ENCODE peak calls at places on chromosomes 1 and 21, in nine cellular contexts. One of them, this sample, is unnamed.

GRCh38 chr1:41358152-41358937 is 2.9 kb upstream of the FOXO6 start:
- DNase-seq in NCI-H748 treated with DMSO at 0.1 percent for 48 hours: no peak
- DNase-seq in body of pancreas: no peak
- DNase-seq in SK-N-DZ: no peak
- DNase-seq in RPMI8226: no peak
- DNase-seq in choroid plexus epithelial cell: no peak
- DNase-seq in left cardiac atrium: peak
- DNase-seq in psoas muscle: peak
- DNase-seq in hepatic stellate cell: peak
- DNase-seq in this sample: no peak

GRCh38 chr1:156154317-156154749 is 948 bp downstream of the SEMA4A start:
- DNase-seq in NCI-H748 treated with DMSO at 0.1 percent for 48 hours: no peak
- DNase-seq in body of pancreas: peak
- DNase-seq in SK-N-DZ: no peak
- DNase-seq in RPMI8226: no peak
- DNase-seq in choroid plexus epithelial cell: no peak
- DNase-seq in left cardiac atrium: no peak
- DNase-seq in psoas muscle: peak
- DNase-seq in hepatic stellate cell: no peak
- DNase-seq in this sample: no peak

GRCh38 chr1:218365600-218365999 is 20.5 kb downstream of the TGFB2 start:
- DNase-seq in NCI-H748 treated with DMSO at 0.1 percent for 48 hours: no peak
- DNase-seq in body of pancreas: no peak
- DNase-seq in SK-N-DZ: no peak
- DNase-seq in RPMI8226: no peak
- DNase-seq in choroid plexus epithelial cell: peak
- DNase-seq in left cardiac atrium: peak
- DNase-seq in psoas muscle: peak
- DNase-seq in hepatic stellate cell: no peak
- DNase-seq in this sample: no peak

GRCh38 chr1:204589409-204590038 is 73.3 kb downstream of the MDM4 start:
- DNase-seq in NCI-H748 treated with DMSO at 0.1 percent for 48 hours: no peak
- DNase-seq in body of pancreas: no peak
- DNase-seq in SK-N-DZ: no peak
- DNase-seq in RPMI8226: no peak
- DNase-seq in choroid plexus epithelial cell: no peak
- DNase-seq in left cardiac atrium: no peak
- DNase-seq in psoas muscle: no peak
- DNase-seq in hepatic stellate cell: peak
- DNase-seq in this sample: no peak

GRCh38 chr1:224183591-224184312 is 712 bp downstream of the DEGS1 start:
- DNase-seq in NCI-H748 treated with DMSO at 0.1 percent for 48 hours: no peak
- DNase-seq in body of pancreas: peak
- DNase-seq in SK-N-DZ: peak
- DNase-seq in RPMI8226: peak
- DNase-seq in choroid plexus epithelial cell: peak
- DNase-seq in left cardiac atrium: peak
- DNase-seq in psoas muscle: peak
- DNase-seq in hepatic stellate cell: peak
- DNase-seq in this sample: peak

GRCh38 chr1:155591770-155592169 is 18.2 kb upstream of the MSTO1 start:
- DNase-seq in NCI-H748 treated with DMSO at 0.1 percent for 48 hours: peak
- DNase-seq in body of pancreas: peak
- DNase-seq in SK-N-DZ: peak
- DNase-seq in RPMI8226: peak
- DNase-seq in choroid plexus epithelial cell: peak
- DNase-seq in left cardiac atrium: no peak
- DNase-seq in psoas muscle: no peak
- DNase-seq in hepatic stellate cell: peak
- DNase-seq in this sample: no peak

GRCh38 chr1:100597784-100598183 is 59.8 kb downstream of the GPR88 start:
- DNase-seq in NCI-H748 treated with DMSO at 0.1 percent for 48 hours: no peak
- DNase-seq in body of pancreas: no peak
- DNase-seq in SK-N-DZ: no peak
- DNase-seq in RPMI8226: no peak
- DNase-seq in choroid plexus epithelial cell: peak
- DNase-seq in left cardiac atrium: no peak
- DNase-seq in psoas muscle: no peak
- DNase-seq in hepatic stellate cell: no peak
- DNase-seq in this sample: no peak

GRCh38 chr1:68174173-68175113 is 57.9 kb downstream of the WLS start:
- DNase-seq in NCI-H748 treated with DMSO at 0.1 percent for 48 hours: peak
- DNase-seq in body of pancreas: peak
- DNase-seq in SK-N-DZ: no peak
- DNase-seq in RPMI8226: peak
- DNase-seq in choroid plexus epithelial cell: peak
- DNase-seq in left cardiac atrium: peak
- DNase-seq in psoas muscle: peak
- DNase-seq in hepatic stellate cell: peak
- DNase-seq in this sample: no peak

GRCh38 chr1:8059161-8059622 is 33.1 kb upstream of the ERRFI1 start:
- DNase-seq in NCI-H748 treated with DMSO at 0.1 percent for 48 hours: no peak
- DNase-seq in body of pancreas: no peak
- DNase-seq in SK-N-DZ: no peak
- DNase-seq in RPMI8226: no peak
- DNase-seq in choroid plexus epithelial cell: peak
- DNase-seq in left cardiac atrium: no peak
- DNase-seq in psoas muscle: no peak
- DNase-seq in hepatic stellate cell: peak
- DNase-seq in this sample: no peak

GRCh38 chr1:91557039-91557690 is 56.5 kb downstream of the CDC7 start:
- DNase-seq in NCI-H748 treated with DMSO at 0.1 percent for 48 hours: no peak
- DNase-seq in body of pancreas: no peak
- DNase-seq in SK-N-DZ: no peak
- DNase-seq in RPMI8226: no peak
- DNase-seq in choroid plexus epithelial cell: no peak
- DNase-seq in left cardiac atrium: no peak
- DNase-seq in psoas muscle: no peak
- DNase-seq in hepatic stellate cell: no peak
- DNase-seq in this sample: no peak

GRCh38 chr1:2435091-2435490 is 22.7 kb upstream of the PEX10 start:
- DNase-seq in NCI-H748 treated with DMSO at 0.1 percent for 48 hours: no peak
- DNase-seq in body of pancreas: no peak
- DNase-seq in SK-N-DZ: no peak
- DNase-seq in RPMI8226: no peak
- DNase-seq in choroid plexus epithelial cell: no peak
- DNase-seq in left cardiac atrium: no peak
- DNase-seq in psoas muscle: no peak
- DNase-seq in hepatic stellate cell: no peak
- DNase-seq in this sample: no peak

GRCh38 chr1:205301842-205302588 is 19.5 kb downstream of the NUAK2 start:
- DNase-seq in NCI-H748 treated with DMSO at 0.1 percent for 48 hours: no peak
- DNase-seq in body of pancreas: no peak
- DNase-seq in SK-N-DZ: no peak
- DNase-seq in RPMI8226: peak
- DNase-seq in choroid plexus epithelial cell: peak
- DNase-seq in left cardiac atrium: no peak
- DNase-seq in psoas muscle: no peak
- DNase-seq in hepatic stellate cell: peak
- DNase-seq in this sample: no peak

GRCh38 chr21:14251336-14251735 is 35.4 kb downstream of the RBM11 start:
- DNase-seq in NCI-H748 treated with DMSO at 0.1 percent for 48 hours: no peak
- DNase-seq in body of pancreas: no peak
- DNase-seq in SK-N-DZ: no peak
- DNase-seq in RPMI8226: no peak
- DNase-seq in choroid plexus epithelial cell: no peak
- DNase-seq in left cardiac atrium: no peak
- DNase-seq in psoas muscle: no peak
- DNase-seq in hepatic stellate cell: no peak
- DNase-seq in this sample: no peak